ENCODE peak calls at places on chromosomes 6 and 20, in six cellular contexts. One of them, this sample, is unnamed.

GRCh38 chr6:128919831-128920230 is 36.9 kb downstream of the LAMA2 start:
- DNase-seq in effector memory CD4-positive, alpha-beta T cell: no peak
- DNase-seq in cardiac muscle cell: no peak
- DNase-seq in small intestine: no peak
- DNase-seq in iPS DF 6.9: no peak
- DNase-seq in tibial artery: no peak
- DNase-seq in this sample: no peak

GRCh38 chr20:34921436-34921835 is 34.2 kb downstream of the GSS start:
- DNase-seq in effector memory CD4-positive, alpha-beta T cell: no peak
- DNase-seq in cardiac muscle cell: no peak
- DNase-seq in small intestine: no peak
- DNase-seq in iPS DF 6.9: no peak
- DNase-seq in tibial artery: no peak
- DNase-seq in this sample: no peak

GRCh38 chr6:33837971-33838665 is 34.3 kb upstream of the MLN start:
- DNase-seq in effector memory CD4-positive, alpha-beta T cell: no peak
- DNase-seq in cardiac muscle cell: no peak
- DNase-seq in small intestine: no peak
- DNase-seq in iPS DF 6.9: no peak
- DNase-seq in tibial artery: no peak
- DNase-seq in this sample: no peak

GRCh38 chr20:11350126-11351005 is 567.3 kb upstream of the BTBD3 start:
- DNase-seq in effector memory CD4-positive, alpha-beta T cell: no peak
- DNase-seq in cardiac muscle cell: no peak
- DNase-seq in small intestine: no peak
- DNase-seq in iPS DF 6.9: no peak
- DNase-seq in tibial artery: peak; percentile 27
- DNase-seq in this sample: no peak

GRCh38 chr6:30322527-30323501 is 3.9 kb upstream of the TRIM39 start:
- DNase-seq in effector memory CD4-positive, alpha-beta T cell: no peak
- DNase-seq in cardiac muscle cell: no peak
- DNase-seq in small intestine: no peak
- DNase-seq in iPS DF 6.9: no peak
- DNase-seq in tibial artery: no peak
- DNase-seq in this sample: no peak

GRCh38 chr20:32155017-32155965 is 45.8 kb downstream of the TM9SF4 start:
- DNase-seq in effector memory CD4-positive, alpha-beta T cell: no peak
- DNase-seq in cardiac muscle cell: peak; percentile 74
- DNase-seq in small intestine: peak; percentile 51
- DNase-seq in iPS DF 6.9: peak; percentile 37
- DNase-seq in tibial artery: peak; percentile 91
- DNase-seq in this sample: peak; percentile 93

GRCh38 chr6:107116328-107116892 is 1.1 kb upstream of the BEND3 start:
- DNase-seq in effector memory CD4-positive, alpha-beta T cell: no peak
- DNase-seq in cardiac muscle cell: peak; percentile 71
- DNase-seq in small intestine: peak; percentile 49
- DNase-seq in iPS DF 6.9: no peak
- DNase-seq in tibial artery: no peak
- DNase-seq in this sample: peak; percentile 44

GRCh38 chr20:38649275-38649891 is 47.8 kb downstream of the ARHGAP40 start:
- DNase-seq in effector memory CD4-positive, alpha-beta T cell: no peak
- DNase-seq in cardiac muscle cell: peak; percentile 65
- DNase-seq in small intestine: peak; percentile 11
- DNase-seq in iPS DF 6.9: no peak
- DNase-seq in tibial artery: no peak
- DNase-seq in this sample: no peak

GRCh38 chr6:170291271-170292110 is 613 bp upstream of the DLL1 start:
- DNase-seq in effector memory CD4-positive, alpha-beta T cell: no peak
- DNase-seq in cardiac muscle cell: peak; percentile 72
- DNase-seq in small intestine: no peak
- DNase-seq in iPS DF 6.9: no peak
- DNase-seq in tibial artery: peak; percentile 63
- DNase-seq in this sample: no peak

GRCh38 chr6:26234421-26235239 is 130.4 kb upstream of the BTN3A2 start:
- DNase-seq in effector memory CD4-positive, alpha-beta T cell: peak; percentile 39
- DNase-seq in cardiac muscle cell: peak; percentile 78
- DNase-seq in small intestine: peak; percentile 94
- DNase-seq in iPS DF 6.9: no peak
- DNase-seq in tibial artery: peak; percentile 66
- DNase-seq in this sample: peak; percentile 69

GRCh38 chr20:8587246-8587645 is 455.2 kb downstream of the PLCB1 start:
- DNase-seq in effector memory CD4-positive, alpha-beta T cell: no peak
- DNase-seq in cardiac muscle cell: no peak
- DNase-seq in small intestine: no peak
- DNase-seq in iPS DF 6.9: no peak
- DNase-seq in tibial artery: no peak
- DNase-seq in this sample: no peak

GRCh38 chr6:134678436-134678889 is 271.4 kb downstream of the ALDH8A1 start:
- DNase-seq in effector memory CD4-positive, alpha-beta T cell: no peak
- DNase-seq in cardiac muscle cell: no peak
- DNase-seq in small intestine: peak; percentile 96
- DNase-seq in iPS DF 6.9: no peak
- DNase-seq in tibial artery: no peak
- DNase-seq in this sample: no peak

DNA sequence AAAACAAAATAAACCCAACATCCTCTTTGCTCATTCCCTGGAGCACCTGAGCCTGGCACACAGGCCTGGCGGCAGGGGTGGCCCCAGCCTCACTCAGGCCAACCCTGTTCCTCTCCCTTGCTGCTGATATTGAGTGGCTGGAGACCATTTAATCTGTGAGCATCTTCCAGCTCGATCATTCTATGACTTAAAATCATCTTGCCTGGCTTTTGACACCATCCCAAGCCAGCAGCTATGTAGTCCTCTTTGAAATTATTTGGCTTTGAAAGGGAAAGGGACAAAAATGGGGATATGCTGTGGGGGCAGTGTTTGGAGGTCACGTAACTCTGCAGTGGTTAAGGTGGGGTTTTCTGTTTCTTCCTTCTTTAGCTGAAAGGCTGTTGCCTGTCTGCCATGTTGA is 22.8 kb downstream of the EZR start:
- DNase-seq in effector memory CD4-positive, alpha-beta T cell: no peak
- DNase-seq in cardiac muscle cell: no peak
- DNase-seq in small intestine: no peak
- DNase-seq in iPS DF 6.9: no peak
- DNase-seq in tibial artery: no peak
- DNase-seq in this sample: no peak
- H3K36me3 ChIP-seq in effector memory CD4-positive, alpha-beta T cell: no peaks in the 10 kb centered on the region
- H3K36me3 ChIP-seq in cardiac muscle cell: no peaks in the 10 kb centered on the region
- H3K36me3 ChIP-seq in small intestine: no peaks in the 10 kb centered on the region
- H3K36me3 ChIP-seq in iPS DF 6.9: no peaks in the 10 kb centered on the region
- H3K36me3 ChIP-seq in tibial artery: no peaks in the 10 kb centered on the region
- H3K36me3 ChIP-seq in this sample: no peaks in the 10 kb centered on the region

GRCh38 chr6:42820509-42821340 is 38.9 kb downstream of the BICRAL start:
- DNase-seq in effector memory CD4-positive, alpha-beta T cell: no peak
- DNase-seq in cardiac muscle cell: no peak
- DNase-seq in small intestine: no peak
- DNase-seq in iPS DF 6.9: no peak
- DNase-seq in tibial artery: peak; percentile 37
- DNase-seq in this sample: no peak
- H3K27ac ChIP-seq in effector memory CD4-positive, alpha-beta T cell: no peak overlapping the region
- H3K27ac ChIP-seq in cardiac muscle cell: peak overlapping the region; percentile 9
- H3K27ac ChIP-seq in small intestine: no peak overlapping the region
- H3K27ac ChIP-seq in iPS DF 6.9: no peak overlapping the region
- H3K27ac ChIP-seq in tibial artery: peak overlapping the region; percentile 81
- H3K27ac ChIP-seq in this sample: no peak overlapping the region

GRCh38 chr20:21340991-21341722 is 38.0 kb downstream of the XRN2 start:
- DNase-seq in effector memory CD4-positive, alpha-beta T cell: no peak
- DNase-seq in cardiac muscle cell: no peak
- DNase-seq in small intestine: no peak
- DNase-seq in iPS DF 6.9: no peak
- DNase-seq in tibial artery: no peak
- DNase-seq in this sample: no peak
- H3K36me3 ChIP-seq in effector memory CD4-positive, alpha-beta T cell: peaks cover 63% of the 10 kb centered on the region
- H3K36me3 ChIP-seq in cardiac muscle cell: peaks cover 37% of the 10 kb centered on the region
- H3K36me3 ChIP-seq in small intestine: peaks cover 11% of the 10 kb centered on the region
- H3K36me3 ChIP-seq in iPS DF 6.9: peaks cover 11% of the 10 kb centered on the region
- H3K36me3 ChIP-seq in tibial artery: peaks cover 60% of the 10 kb centered on the region
- H3K36me3 ChIP-seq in this sample: peaks cover 87% of the 10 kb centered on the region

GRCh38 chr6:17684134-17684533 is 22.6 kb downstream of the NUP153 start:
- DNase-seq in effector memory CD4-positive, alpha-beta T cell: no peak
- DNase-seq in cardiac muscle cell: no peak
- DNase-seq in small intestine: no peak
- DNase-seq in iPS DF 6.9: no peak
- DNase-seq in tibial artery: no peak
- DNase-seq in this sample: no peak

GRCh38 chr6:17677602-17678001 is 29.1 kb downstream of the NUP153 start:
- DNase-seq in effector memory CD4-positive, alpha-beta T cell: no peak
- DNase-seq in cardiac muscle cell: no peak
- DNase-seq in small intestine: no peak
- DNase-seq in iPS DF 6.9: no peak
- DNase-seq in tibial artery: no peak
- DNase-seq in this sample: no peak

DNA sequence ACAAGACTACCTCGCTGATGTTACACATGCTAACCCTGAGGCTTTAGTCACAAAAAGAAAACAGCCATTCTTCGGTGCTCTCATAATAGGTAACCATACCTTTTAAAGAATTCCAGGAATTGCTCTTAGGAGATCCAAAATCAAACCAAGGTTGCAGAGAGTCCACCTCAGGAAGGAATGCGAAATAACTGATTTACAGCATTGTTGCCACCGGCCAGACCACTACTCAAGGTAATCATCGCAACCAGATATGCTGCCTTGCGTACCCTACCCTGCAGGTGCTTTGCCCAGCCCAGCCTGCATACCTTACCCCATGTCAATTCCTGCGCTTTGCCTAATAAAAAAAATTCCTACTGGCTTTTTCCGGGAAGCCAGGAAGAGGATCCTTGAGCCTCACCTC is 27.0 kb downstream of the NUP153 start:
- DNase-seq in effector memory CD4-positive, alpha-beta T cell: no peak
- DNase-seq in cardiac muscle cell: no peak
- DNase-seq in small intestine: no peak
- DNase-seq in iPS DF 6.9: peak; percentile 5
- DNase-seq in tibial artery: no peak
- DNase-seq in this sample: no peak
- H3K27ac ChIP-seq in effector memory CD4-positive, alpha-beta T cell: no peak overlapping the region
- H3K27ac ChIP-seq in cardiac muscle cell: no peak overlapping the region
- H3K27ac ChIP-seq in small intestine: no peak overlapping the region
- H3K27ac ChIP-seq in iPS DF 6.9: no peak overlapping the region
- H3K27ac ChIP-seq in tibial artery: no peak overlapping the region
- H3K27ac ChIP-seq in this sample: no peak overlapping the region